ENCODE peak calls at places on chromosomes 16 and 17, in four cellular contexts. One of them, this sample, is unnamed. For H3K4me1, the result is how much of the 10 kb centered on the place peaks cover.

GRCh38 chr16:2015117-2015946 is 4.3 kb upstream of the NPW start:
- DNase-seq in tibial artery: no peak
- DNase-seq in fibroblast of lung: no peak
- DNase-seq in tibial nerve: no peak
- DNase-seq in this sample: no peak

GRCh38 chr17:50766222-50767023 is 895 bp downstream of the ANKRD40CL start:
- DNase-seq in tibial artery: no peak
- DNase-seq in fibroblast of lung: no peak
- DNase-seq in tibial nerve: no peak
- DNase-seq in this sample: no peak

GRCh38 chr16:74774223-74775139 is at the start of gene FA2H:
- DNase-seq in tibial nerve: peak
- DNase-seq in fibroblast of lung: peak
- DNase-seq in tibial artery: no peak
- DNase-seq in this sample: peak

GRCh38 chr17:59620518-59621259 is 994 bp downstream of the CLTC start:
- DNase-seq in tibial artery: peak
- DNase-seq in fibroblast of lung: peak
- DNase-seq in tibial nerve: peak
- DNase-seq in this sample: peak

GRCh38 chr16:81405702-81406113 is 38.9 kb upstream of the CMIP start:
- DNase-seq in tibial nerve: no peak
- DNase-seq in tibial artery: peak
- DNase-seq in fibroblast of lung: peak
- DNase-seq in this sample: peak

GRCh38 chr17:73822371-73822770 is 178.1 kb upstream of the SDK2 start:
- DNase-seq in fibroblast of lung: no peak
- DNase-seq in tibial nerve: no peak
- DNase-seq in tibial artery: no peak
- DNase-seq in this sample: no peak

GRCh38 chr16:4675864-4676786 is 17.2 kb upstream of the NUDT16L1 start:
- DNase-seq in fibroblast of lung: no peak
- DNase-seq in tibial nerve: no peak
- DNase-seq in tibial artery: no peak
- DNase-seq in this sample: no peak

GRCh38 chr16:13988038-13988437 is 68.1 kb downstream of the ERCC4 start:
- DNase-seq in tibial nerve: no peak
- DNase-seq in fibroblast of lung: no peak
- DNase-seq in tibial artery: no peak
- DNase-seq in this sample: no peak

GRCh38 chr17:10119203-10120112 is 78.9 kb downstream of the GAS7 start:
- DNase-seq in fibroblast of lung: no peak
- DNase-seq in tibial nerve: no peak
- DNase-seq in tibial artery: peak
- DNase-seq in this sample: no peak

GRCh38 chr17:48997827-48998556 is 807 bp downstream of the IGF2BP1 start:
- DNase-seq in tibial artery: no peak
- DNase-seq in tibial nerve: no peak
- DNase-seq in fibroblast of lung: peak
- DNase-seq in this sample: no peak

GRCh38 chr17:5711344-5711743 is 127.0 kb upstream of the NLRP1 start:
- DNase-seq in tibial artery: no peak
- DNase-seq in fibroblast of lung: no peak
- DNase-seq in tibial nerve: no peak
- DNase-seq in this sample: no peak

GRCh38 chr17:71334041-71334781 is 786.6 kb upstream of the SOX9 start:
- DNase-seq in fibroblast of lung: no peak
- DNase-seq in tibial nerve: no peak
- DNase-seq in tibial artery: no peak
- DNase-seq in this sample: no peak

GRCh38 chr17:20896153-20896649 is 146.6 kb downstream of the USP22 start:
- DNase-seq in fibroblast of lung: no peak
- DNase-seq in tibial artery: no peak
- DNase-seq in tibial nerve: no peak
- DNase-seq in this sample: peak

DNA sequence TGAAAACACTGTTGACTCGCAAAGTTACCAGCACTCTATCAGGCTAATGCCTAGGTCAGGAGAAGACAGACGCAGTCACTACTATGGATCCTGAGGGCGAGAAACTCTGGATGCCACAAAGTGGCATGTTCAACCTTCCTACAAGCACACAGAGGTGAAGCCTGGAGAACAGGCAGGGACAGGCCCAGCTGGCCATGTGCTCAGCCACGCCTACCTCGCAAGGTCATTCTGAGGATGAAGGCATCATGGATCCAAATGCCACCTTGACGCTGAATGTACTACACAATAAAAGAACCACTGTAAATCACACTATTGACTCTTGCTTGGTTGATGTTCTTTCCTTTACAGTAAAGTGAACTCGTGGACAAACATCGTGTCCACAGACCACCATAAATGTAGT is 85.8 kb downstream of the ANKRD11 start:
- DNase-seq in fibroblast of lung: no peak
- DNase-seq in tibial artery: no peak
- DNase-seq in tibial nerve: no peak
- DNase-seq in this sample: no peak
- H3K4me1 ChIP-seq in fibroblast of lung: under half
- H3K4me1 ChIP-seq in tibial artery: under half
- H3K4me1 ChIP-seq in tibial nerve: under half
- H3K4me1 ChIP-seq in this sample: under half

DNA sequence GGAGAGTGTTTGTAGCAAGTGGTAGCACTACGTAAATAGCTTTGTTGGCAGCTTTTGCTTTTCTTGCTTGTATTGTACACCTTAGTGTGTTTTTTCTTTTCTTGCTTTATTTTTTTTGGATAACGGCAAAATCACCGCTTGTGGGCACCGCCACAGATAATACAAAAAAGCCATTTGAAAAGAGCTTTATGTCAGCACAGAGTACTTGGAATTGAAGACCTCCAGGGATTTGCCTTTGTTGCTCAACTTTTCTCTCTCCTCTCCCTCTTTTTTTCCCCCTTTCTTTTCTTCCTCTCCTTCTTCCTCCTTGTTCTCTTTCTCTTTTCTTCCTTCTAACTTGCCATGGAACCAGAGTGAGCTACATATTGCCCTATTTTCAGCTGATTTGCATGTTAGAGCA is 85.3 kb downstream of the MSI2 start:
- DNase-seq in fibroblast of lung: no peak
- DNase-seq in tibial artery: no peak
- DNase-seq in tibial nerve: no peak
- DNase-seq in this sample: no peak
- H3K4me1 ChIP-seq in fibroblast of lung: under half
- H3K4me1 ChIP-seq in tibial artery: under half
- H3K4me1 ChIP-seq in tibial nerve: under half
- H3K4me1 ChIP-seq in this sample: under half

GRCh38 chr17:7016886-7017826 is 4.7 kb downstream of the RNASEK start:
- DNase-seq in fibroblast of lung: no peak
- DNase-seq in tibial artery: no peak
- DNase-seq in tibial nerve: no peak
- DNase-seq in this sample: no peak

GRCh38 chr17:7019406-7019805 is 3.4 kb upstream of the BCL6B start:
- DNase-seq in fibroblast of lung: no peak
- DNase-seq in tibial artery: no peak
- DNase-seq in tibial nerve: no peak
- DNase-seq in this sample: peak

GRCh38 chr17:7017827-7018200 is 5.0 kb upstream of the BCL6B start:
- DNase-seq in tibial nerve: no peak
- DNase-seq in tibial artery: no peak
- DNase-seq in fibroblast of lung: no peak
- DNase-seq in this sample: no peak

GRCh38 chr17:7019839-7020519 is 2.9 kb upstream of the BCL6B start:
- DNase-seq in tibial nerve: no peak
- DNase-seq in fibroblast of lung: peak
- DNase-seq in tibial artery: peak
- DNase-seq in this sample: peak

DNA sequence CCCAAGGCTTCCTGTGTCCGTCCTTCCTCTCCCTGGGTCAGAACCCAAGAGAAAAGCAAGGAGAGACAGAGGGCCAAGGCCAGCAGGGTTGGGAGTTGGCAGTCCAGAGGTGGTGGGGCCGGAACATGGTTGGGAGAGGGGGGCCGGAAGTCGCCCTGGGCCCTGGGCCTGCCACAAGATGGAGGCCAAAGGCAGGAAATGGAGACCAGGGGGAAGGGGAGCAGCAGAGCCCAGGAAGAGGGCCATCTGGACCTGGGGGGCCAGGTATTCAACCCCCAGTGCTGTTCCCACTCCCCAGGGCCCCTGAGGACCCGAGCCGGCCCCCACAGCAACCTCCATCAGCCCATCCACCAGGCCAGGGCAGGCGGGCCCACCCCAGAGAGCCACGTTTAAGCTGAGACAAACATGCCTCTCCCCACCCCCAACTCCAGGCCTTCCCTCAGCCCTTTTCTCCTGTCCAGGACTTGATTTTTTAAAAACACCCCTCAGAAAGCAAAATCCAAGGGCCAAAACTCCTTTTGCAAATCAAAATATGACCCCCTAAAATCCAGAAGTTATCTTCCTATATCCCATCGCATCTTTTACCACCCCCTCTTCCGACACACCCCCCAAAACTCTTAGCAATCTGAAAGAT is 4.4 kb upstream of the BCL6B start:
- DNase-seq in tibial artery: peak
- DNase-seq in tibial nerve: peak
- DNase-seq in fibroblast of lung: no peak
- DNase-seq in this sample: peak
- H3K4me1 ChIP-seq in tibial artery: under half
- H3K4me1 ChIP-seq in tibial nerve: under half
- H3K4me1 ChIP-seq in fibroblast of lung: under half
- H3K4me1 ChIP-seq in this sample: under half

DNA sequence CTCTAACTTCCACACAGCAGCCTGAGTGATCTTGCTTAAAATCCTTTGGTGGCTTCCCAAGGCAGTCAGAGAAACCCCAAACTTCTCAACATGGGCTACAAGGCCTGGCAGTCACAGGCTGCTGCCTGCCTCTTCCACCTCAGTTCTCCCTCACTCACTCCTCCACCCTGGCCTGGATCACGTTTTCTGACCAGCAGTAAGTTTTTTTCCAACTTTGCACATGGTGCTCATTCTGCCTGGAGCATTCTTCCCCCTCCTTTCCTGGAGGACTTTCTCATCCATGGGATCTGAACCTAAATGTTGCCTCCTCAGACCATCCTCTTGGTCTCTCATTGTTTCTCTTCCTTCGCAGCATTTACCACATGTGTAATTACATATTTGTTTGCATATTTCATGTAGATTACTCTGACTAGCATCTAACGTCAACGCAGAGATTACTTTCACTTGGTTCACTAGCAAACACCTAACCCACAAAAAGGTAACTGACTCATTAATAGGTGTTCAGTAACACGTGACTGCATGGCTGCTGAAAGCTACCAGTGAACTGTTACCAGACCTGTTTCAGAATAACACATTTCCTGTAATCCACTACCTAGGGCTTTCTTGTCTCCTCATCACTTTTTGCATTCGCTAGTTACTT is 17.1 kb downstream of the GNA13 start:
- DNase-seq in fibroblast of lung: no peak
- DNase-seq in tibial nerve: no peak
- DNase-seq in tibial artery: no peak
- DNase-seq in this sample: no peak
- H3K4me1 ChIP-seq in fibroblast of lung: under half
- H3K4me1 ChIP-seq in tibial nerve: under half
- H3K4me1 ChIP-seq in tibial artery: under half
- H3K4me1 ChIP-seq in this sample: under half

DNA sequence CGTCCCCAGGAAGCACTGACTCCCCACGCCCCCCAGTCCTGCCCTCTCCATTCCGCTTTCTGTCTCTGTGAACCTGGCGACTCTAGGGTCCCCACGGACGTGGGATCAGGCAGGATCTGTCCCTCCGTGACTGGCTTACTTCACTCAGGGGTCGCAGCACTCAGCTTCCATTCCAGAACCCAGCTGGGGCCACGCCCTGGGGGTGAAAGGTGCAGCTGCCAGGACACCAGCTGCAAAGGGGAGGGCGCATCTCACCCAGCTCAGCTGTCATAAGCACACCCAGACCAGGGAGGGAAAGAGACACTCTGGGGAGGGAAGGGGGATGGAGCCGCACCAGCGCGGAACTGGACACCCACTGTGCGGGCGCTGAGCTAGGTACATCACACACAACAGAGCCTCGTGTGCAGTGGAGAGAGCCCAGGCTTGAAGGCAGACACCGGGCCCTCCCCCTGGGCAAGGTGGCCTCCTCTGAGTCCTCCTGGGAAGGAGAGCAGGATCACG is 18.5 kb upstream of the HEXD start:
- DNase-seq in tibial artery: no peak
- DNase-seq in tibial nerve: no peak
- DNase-seq in fibroblast of lung: no peak
- DNase-seq in this sample: no peak
- H3K4me1 ChIP-seq in tibial artery: under half
- H3K4me1 ChIP-seq in tibial nerve: under half
- H3K4me1 ChIP-seq in fibroblast of lung: under half
- H3K4me1 ChIP-seq in this sample: under half

GRCh38 chr17:37225458-37225857 is 150.3 kb upstream of the C17orf78 start:
- DNase-seq in tibial nerve: no peak
- DNase-seq in tibial artery: no peak
- DNase-seq in fibroblast of lung: no peak
- DNase-seq in this sample: no peak
- H3K4me1 ChIP-seq in tibial nerve: under half
- H3K4me1 ChIP-seq in tibial artery: under half
- H3K4me1 ChIP-seq in fibroblast of lung: under half
- H3K4me1 ChIP-seq in this sample: under half

GRCh38 chr17:40225151-40225550 is 6.0 kb downstream of the WIPF2 start:
- DNase-seq in tibial nerve: no peak
- DNase-seq in fibroblast of lung: no peak
- DNase-seq in tibial artery: no peak
- DNase-seq in this sample: no peak
- H3K4me1 ChIP-seq in tibial nerve: under half
- H3K4me1 ChIP-seq in fibroblast of lung: under half
- H3K4me1 ChIP-seq in tibial artery: under half
- H3K4me1 ChIP-seq in this sample: under half

DNA sequence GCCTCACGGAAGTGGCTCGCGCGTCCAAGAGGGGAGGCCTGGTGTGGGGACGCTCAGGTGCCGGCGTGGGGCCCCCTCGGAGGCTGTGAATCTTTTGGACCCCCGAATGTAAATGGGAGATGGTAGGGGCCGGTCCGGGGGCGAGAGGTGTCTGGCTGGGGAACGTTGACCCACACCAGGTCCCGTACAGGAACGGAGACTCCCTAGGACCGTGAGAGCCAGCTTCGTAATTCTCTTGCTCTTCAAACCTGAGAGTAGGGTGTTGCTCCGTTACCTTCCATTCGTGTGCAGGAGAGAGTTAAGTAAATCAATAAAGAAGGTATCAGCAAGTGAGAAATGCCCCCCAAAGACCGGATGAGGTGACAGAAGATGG is 483 bp downstream of the LYRM1 start:
- DNase-seq in tibial nerve: no peak
- DNase-seq in tibial artery: no peak
- DNase-seq in fibroblast of lung: no peak
- DNase-seq in this sample: no peak
- H3K4me1 ChIP-seq in tibial nerve: half or more
- H3K4me1 ChIP-seq in tibial artery: under half
- H3K4me1 ChIP-seq in fibroblast of lung: under half
- H3K4me1 ChIP-seq in this sample: under half